ENCODE peak calls at places on chromosomes 4 and X, in four cellular contexts. T, J, M and L are unnamed samples.
A peak's percentile ranks its signal among the peaks of the same experiment; 100 is the strongest.

GRCh38 chrX:150942958-150943594 is 40.1 kb upstream of the HMGB3 start:
- DNase-seq in T (no peak), J (no peak), M (peak; percentile 16), L (no peak)

GRCh38 chr4:150543042-150543441 is 38.9 kb upstream of the MAB21L2 start:
- DNase-seq in J (no peak), T (no peak), M (no peak), L (no peak)

GRCh38 chr4:121696641-121697461 is at the start of gene ANXA5:
- DNase-seq in T (peak; percentile 67), M (peak; percentile 90), J (peak; percentile 93), L (peak; percentile 83)

GRCh38 chr4:152784490-152785195 is 4.9 kb downstream of the ARFIP1 start:
- DNase-seq in J (no peak), M (no peak), T (no peak), L (peak; percentile 72)

GRCh38 chr4:82893942-82894341 is 3.0 kb upstream of the SEC31A start:
- DNase-seq in M (no peak), J (no peak), T (no peak), L (no peak)

GRCh38 chrX:54715621-54716020 is 82.4 kb downstream of the ITIH6 start:
- DNase-seq in T (no peak), M (no peak), J (no peak), L (no peak)

GRCh38 chrX:108165349-108166111 is 74.0 kb downstream of the ATG4A start:
- DNase-seq in T (no peak), M (peak; percentile 67), J (no peak), L (peak; percentile 66)

GRCh38 chrX:11770320-11770719 is 12.3 kb downstream of the MSL3 start:
- DNase-seq in J (no peak), T (peak; percentile 21), M (peak; percentile 56), L (peak; percentile 59)

GRCh38 chr4:185470503-185471195 is 884 bp downstream of the CCDC110 start:
- DNase-seq in J (peak; percentile 96), T (peak; percentile 33), M (peak; percentile 11), L (peak; percentile 41)

GRCh38 chrX:83916525-83916924 is 55.6 kb downstream of the CYLC1 start:
- DNase-seq in J (no peak), M (peak; percentile 28), T (no peak), L (peak; percentile 39)

GRCh38 chrX:40922307-40922706 is 162.9 kb upstream of the USP9X start:
- DNase-seq in J (no peak), M (peak; percentile 67), T (no peak), L (peak; percentile 88)

GRCh38 chr4:152283806-152284470 is 252.0 kb downstream of the FBXW7 start:
- DNase-seq in M (no peak), J (no peak), T (no peak), L (peak; percentile 18)

GRCh38 chr4:67996127-67996526 is 32.8 kb upstream of the TMPRSS11A start:
- DNase-seq in M (no peak), J (no peak), T (no peak), L (no peak)

GRCh38 chr4:11487139-11487538 is 58.4 kb upstream of the HS3ST1 start:
- DNase-seq in T (no peak), M (no peak), J (no peak), L (no peak)

GRCh38 chr4:74884282-74884681 is 48.6 kb upstream of the PARM1 start:
- DNase-seq in M (no peak), J (no peak), T (no peak), L (no peak)

GRCh38 chr4:128793859-128794667 is 15.4 kb upstream of the JADE1 start:
- DNase-seq in T (no peak), M (no peak), J (no peak), L (no peak)

GRCh38 chrX:103170216-103170615 is 44.7 kb upstream of the BEX4 start:
- DNase-seq in M (no peak), T (no peak), J (no peak), L (no peak)

GRCh38 chr4:128162434-128162833 is 101.3 kb downstream of the LARP1B start:
- DNase-seq in T (no peak), M (no peak), J (no peak), L (peak; percentile 17)

GRCh38 chrX:129654652-129655546 is at the start of gene APLN:
- DNase-seq in T (peak; percentile 45), J (peak; percentile 74), M (peak; percentile 57), L (peak; percentile 56)

GRCh38 chrX:6053126-6053625 is 175.5 kb downstream of the NLGN4X start:
- DNase-seq in T (peak; percentile 5), J (no peak), M (no peak), L (no peak)

GRCh38 chr4:52265781-52266525 is 214.8 kb downstream of the SPATA18 start:
- DNase-seq in M (no peak), T (no peak), J (no peak), L (no peak)

GRCh38 chr4:20015825-20016224 is 235.9 kb upstream of the SLIT2 start:
- DNase-seq in T (no peak), J (no peak), M (no peak), L (no peak)

GRCh38 chr4:128347930-128348660 is 60.5 kb upstream of the PGRMC2 start:
- DNase-seq in J (no peak), M (no peak), T (no peak), L (no peak)

GRCh38 chr4:88629826-88630225 is 37.5 kb downstream of the HERC3 start:
- DNase-seq in J (no peak), T (no peak), M (no peak), L (no peak)